ENCODE peak calls at places on chromosome 11, in four cellular contexts. One of them, this sample, is unnamed.

GRCh38 chr11:111514216-111515031 is at the start of gene HOATZ:
- DNase-seq in A172: no peak
- DNase-seq in adrenal gland: no peak
- DNase-seq in T1000: no peak
- DNase-seq in this sample: no peak

GRCh38 chr11:116499396-116500001 is 273.3 kb downstream of the BUD13 start:
- DNase-seq in A172: peak
- DNase-seq in adrenal gland: peak
- DNase-seq in T1000: no peak
- DNase-seq in this sample: peak

GRCh38 chr11:21411114-21411513 is 741.7 kb downstream of the NELL1 start:
- DNase-seq in T1000: no peak
- DNase-seq in adrenal gland: no peak
- DNase-seq in A172: no peak
- DNase-seq in this sample: no peak

GRCh38 chr11:130202818-130203671 is 43.5 kb downstream of the ST14 start:
- DNase-seq in A172: no peak
- DNase-seq in adrenal gland: no peak
- DNase-seq in T1000: no peak
- DNase-seq in this sample: no peak

GRCh38 chr11:127383026-127383425 is 382.5 kb upstream of the KIRREL3 start:
- DNase-seq in adrenal gland: no peak
- DNase-seq in A172: no peak
- DNase-seq in T1000: no peak
- DNase-seq in this sample: no peak

GRCh38 chr11:128465946-128466688 is 121.2 kb downstream of the ETS1 start:
- DNase-seq in A172: no peak
- DNase-seq in T1000: no peak
- DNase-seq in adrenal gland: no peak
- DNase-seq in this sample: no peak

GRCh38 chr11:69487849-69488542 is 6.5 kb downstream of the LINC01488 start:
- DNase-seq in T1000: no peak
- DNase-seq in adrenal gland: no peak
- DNase-seq in A172: no peak
- DNase-seq in this sample: no peak

GRCh38 chr11:63599211-63600122 is 14.8 kb downstream of the PLAAT3 start:
- DNase-seq in T1000: peak
- DNase-seq in adrenal gland: no peak
- DNase-seq in A172: peak
- DNase-seq in this sample: no peak

GRCh38 chr11:114058871-114059277 is 637 bp upstream of the ZBTB16 start:
- DNase-seq in adrenal gland: peak
- DNase-seq in T1000: no peak
- DNase-seq in A172: no peak
- DNase-seq in this sample: no peak

GRCh38 chr11:126394036-126394435 is 38.5 kb downstream of the ST3GAL4 start:
- DNase-seq in adrenal gland: no peak
- DNase-seq in T1000: no peak
- DNase-seq in A172: no peak
- DNase-seq in this sample: no peak

GRCh38 chr11:110531056-110531756 is 101.5 kb downstream of the FDX1 start:
- DNase-seq in A172: no peak
- DNase-seq in adrenal gland: peak
- DNase-seq in T1000: no peak
- DNase-seq in this sample: no peak

GRCh38 chr11:70825893-70826540 is 426.4 kb downstream of the SHANK2 start:
- DNase-seq in adrenal gland: peak
- DNase-seq in T1000: no peak
- DNase-seq in A172: no peak
- DNase-seq in this sample: no peak

GRCh38 chr11:60265373-60266214 is 14.9 kb upstream of the MS4A4A start:
- DNase-seq in adrenal gland: no peak
- DNase-seq in A172: peak
- DNase-seq in T1000: no peak
- DNase-seq in this sample: no peak

GRCh38 chr11:95659088-95659487 is 130.5 kb downstream of the FAM76B start:
- DNase-seq in adrenal gland: no peak
- DNase-seq in A172: no peak
- DNase-seq in T1000: no peak
- DNase-seq in this sample: no peak

GRCh38 chr11:14969922-14970323 is 2.2 kb downstream of the CALCA start:
- DNase-seq in adrenal gland: peak
- DNase-seq in T1000: no peak
- DNase-seq in A172: no peak
- DNase-seq in this sample: peak

GRCh38 chr11:114197799-114198500 is 98.2 kb upstream of the NNMT start:
- DNase-seq in A172: peak
- DNase-seq in T1000: no peak
- DNase-seq in adrenal gland: peak
- DNase-seq in this sample: peak

GRCh38 chr11:9568854-9569587 is 4.4 kb upstream of the WEE1 start:
- DNase-seq in T1000: peak
- DNase-seq in A172: peak
- DNase-seq in adrenal gland: peak
- DNase-seq in this sample: peak

GRCh38 chr11:99199336-99199735 is 178.6 kb downstream of the CNTN5 start:
- DNase-seq in A172: no peak
- DNase-seq in T1000: no peak
- DNase-seq in adrenal gland: no peak
- DNase-seq in this sample: no peak

GRCh38 chr11:15171956-15172355 is 57.2 kb downstream of the INSC start:
- DNase-seq in adrenal gland: no peak
- DNase-seq in T1000: no peak
- DNase-seq in A172: no peak
- DNase-seq in this sample: no peak

GRCh38 chr11:8011383-8011782 is 24.2 kb downstream of the EIF3F start:
- DNase-seq in T1000: no peak
- DNase-seq in adrenal gland: no peak
- DNase-seq in A172: no peak
- DNase-seq in this sample: no peak

GRCh38 chr11:122468965-122469364 is 186.6 kb upstream of the UBASH3B start:
- DNase-seq in A172: no peak
- DNase-seq in adrenal gland: no peak
- DNase-seq in T1000: no peak
- DNase-seq in this sample: no peak

GRCh38 chr11:130180896-130181294 is 21.3 kb downstream of the ST14 start:
- DNase-seq in A172: no peak
- DNase-seq in T1000: no peak
- DNase-seq in adrenal gland: no peak
- DNase-seq in this sample: no peak

GRCh38 chr11:46134061-46134460 is 12.8 kb upstream of the PHF21A start:
- DNase-seq in T1000: no peak
- DNase-seq in adrenal gland: no peak
- DNase-seq in A172: no peak
- DNase-seq in this sample: no peak

GRCh38 chr11:76670475-76671235 is at the start of gene LRRC32:
- DNase-seq in T1000: no peak
- DNase-seq in adrenal gland: peak
- DNase-seq in A172: no peak
- DNase-seq in this sample: peak

GRCh38 chr11:123260511-123261211 is 65.6 kb upstream of the CLMP start:
- DNase-seq in T1000: no peak
- DNase-seq in A172: no peak
- DNase-seq in adrenal gland: no peak
- DNase-seq in this sample: no peak

GRCh38 chr11:132520199-132520598 is 1012.1 kb downstream of the OPCML start:
- DNase-seq in adrenal gland: no peak
- DNase-seq in A172: no peak
- DNase-seq in T1000: no peak
- DNase-seq in this sample: no peak

GRCh38 chr11:63966444-63966843 is 8.0 kb upstream of the COX8A start:
- DNase-seq in adrenal gland: no peak
- DNase-seq in A172: no peak
- DNase-seq in T1000: no peak
- DNase-seq in this sample: no peak

GRCh38 chr11:11584446-11584810 is 37.4 kb downstream of the GALNT18 start:
- DNase-seq in A172: peak
- DNase-seq in adrenal gland: no peak
- DNase-seq in T1000: peak
- DNase-seq in this sample: no peak

GRCh38 chr11:117222991-117223740 is 8.7 kb downstream of the PCSK7 start:
- DNase-seq in T1000: no peak
- DNase-seq in A172: no peak
- DNase-seq in adrenal gland: no peak
- DNase-seq in this sample: no peak

GRCh38 chr11:65588199-65589054 is 7.2 kb downstream of the KCNK7 start:
- DNase-seq in adrenal gland: peak
- DNase-seq in A172: no peak
- DNase-seq in T1000: peak
- DNase-seq in this sample: peak

GRCh38 chr11:128339721-128340271 is 247.6 kb downstream of the ETS1 start:
- DNase-seq in A172: no peak
- DNase-seq in adrenal gland: no peak
- DNase-seq in T1000: no peak
- DNase-seq in this sample: no peak

GRCh38 chr11:28984216-28984615 is 876.0 kb downstream of the METTL15 start:
- DNase-seq in A172: no peak
- DNase-seq in T1000: no peak
- DNase-seq in adrenal gland: no peak
- DNase-seq in this sample: no peak

GRCh38 chr11:127564803-127565202 is 564.2 kb upstream of the KIRREL3 start:
- DNase-seq in T1000: peak
- DNase-seq in A172: peak
- DNase-seq in adrenal gland: no peak
- DNase-seq in this sample: no peak

GRCh38 chr11:12410006-12410728 is 32.8 kb downstream of the PARVA start:
- DNase-seq in T1000: no peak
- DNase-seq in adrenal gland: no peak
- DNase-seq in A172: peak
- DNase-seq in this sample: no peak

GRCh38 chr11:76698321-76699043 is 27.9 kb upstream of the LRRC32 start:
- DNase-seq in adrenal gland: no peak
- DNase-seq in A172: no peak
- DNase-seq in T1000: no peak
- DNase-seq in this sample: no peak

GRCh38 chr11:4048340-4048739 is 46.3 kb upstream of the RRM1 start:
- DNase-seq in T1000: no peak
- DNase-seq in adrenal gland: no peak
- DNase-seq in A172: no peak
- DNase-seq in this sample: no peak

GRCh38 chr11:61955031-61955415 is 4.9 kb downstream of the BEST1 start:
- DNase-seq in T1000: no peak
- DNase-seq in A172: no peak
- DNase-seq in adrenal gland: peak
- DNase-seq in this sample: no peak